ENCODE peak calls at places on chromosome 16, in seven cellular contexts. One of them, this sample, is unnamed.

GRCh38 chr16:21599994-21600773 is 807 bp downstream of the METTL9 start:
- DNase-seq in effector memory CD4-positive, alpha-beta T cell: no peak
- DNase-seq in body of pancreas: peak; percentile 22
- DNase-seq in IMR-90: peak; percentile 46
- DNase-seq in CD8-positive, alpha-beta T cell: no peak
- DNase-seq in naive thymus-derived CD4-positive, alpha-beta T cell: peak; percentile 24
- DNase-seq in ascending aorta: no peak
- DNase-seq in this sample: no peak

GRCh38 chr16:26643519-26643918 is 423.2 kb upstream of the C16orf82 start:
- DNase-seq in effector memory CD4-positive, alpha-beta T cell: no peak
- DNase-seq in body of pancreas: no peak
- DNase-seq in IMR-90: no peak
- DNase-seq in CD8-positive, alpha-beta T cell: no peak
- DNase-seq in naive thymus-derived CD4-positive, alpha-beta T cell: no peak
- DNase-seq in ascending aorta: no peak
- DNase-seq in this sample: no peak

GRCh38 chr16:74201561-74201960 is 95.1 kb upstream of the PSMD7 start:
- DNase-seq in effector memory CD4-positive, alpha-beta T cell: no peak
- DNase-seq in body of pancreas: no peak
- DNase-seq in IMR-90: no peak
- DNase-seq in CD8-positive, alpha-beta T cell: no peak
- DNase-seq in naive thymus-derived CD4-positive, alpha-beta T cell: no peak
- DNase-seq in ascending aorta: no peak
- DNase-seq in this sample: no peak

GRCh38 chr16:4323845-4324478 is 8.1 kb downstream of the GLIS2 start:
- DNase-seq in effector memory CD4-positive, alpha-beta T cell: no peak
- DNase-seq in body of pancreas: peak; percentile 76
- DNase-seq in IMR-90: peak; percentile 42
- DNase-seq in CD8-positive, alpha-beta T cell: no peak
- DNase-seq in naive thymus-derived CD4-positive, alpha-beta T cell: no peak
- DNase-seq in ascending aorta: peak; percentile 85
- DNase-seq in this sample: no peak

GRCh38 chr16:2226918-2227317 is 3.5 kb downstream of the E4F1 start:
- DNase-seq in effector memory CD4-positive, alpha-beta T cell: no peak
- DNase-seq in body of pancreas: no peak
- DNase-seq in IMR-90: no peak
- DNase-seq in CD8-positive, alpha-beta T cell: no peak
- DNase-seq in naive thymus-derived CD4-positive, alpha-beta T cell: no peak
- DNase-seq in ascending aorta: no peak
- DNase-seq in this sample: no peak

GRCh38 chr16:81841709-81842108 is 62.6 kb downstream of the PLCG2 start:
- DNase-seq in effector memory CD4-positive, alpha-beta T cell: no peak
- DNase-seq in body of pancreas: no peak
- DNase-seq in IMR-90: no peak
- DNase-seq in CD8-positive, alpha-beta T cell: peak; percentile 37
- DNase-seq in naive thymus-derived CD4-positive, alpha-beta T cell: no peak
- DNase-seq in ascending aorta: no peak
- DNase-seq in this sample: no peak

GRCh38 chr16:89386786-89387185 is 103.6 kb downstream of the ANKRD11 start:
- DNase-seq in effector memory CD4-positive, alpha-beta T cell: no peak
- DNase-seq in body of pancreas: no peak
- DNase-seq in IMR-90: no peak
- DNase-seq in CD8-positive, alpha-beta T cell: no peak
- DNase-seq in naive thymus-derived CD4-positive, alpha-beta T cell: no peak
- DNase-seq in ascending aorta: no peak
- DNase-seq in this sample: no peak

GRCh38 chr16:50665128-50665878 is 15.8 kb downstream of the SNX20 start:
- DNase-seq in effector memory CD4-positive, alpha-beta T cell: peak; percentile 61
- DNase-seq in body of pancreas: peak; percentile 83
- DNase-seq in IMR-90: peak; percentile 57
- DNase-seq in CD8-positive, alpha-beta T cell: peak; percentile 90
- DNase-seq in naive thymus-derived CD4-positive, alpha-beta T cell: peak; percentile 73
- DNase-seq in ascending aorta: peak; percentile 88
- DNase-seq in this sample: peak; percentile 71

GRCh38 chr16:31453255-31454204 is 5.8 kb upstream of the ARMC5 start:
- DNase-seq in effector memory CD4-positive, alpha-beta T cell: no peak
- DNase-seq in body of pancreas: peak; percentile 23
- DNase-seq in IMR-90: peak; percentile 36
- DNase-seq in CD8-positive, alpha-beta T cell: no peak
- DNase-seq in naive thymus-derived CD4-positive, alpha-beta T cell: no peak
- DNase-seq in ascending aorta: peak; percentile 75
- DNase-seq in this sample: no peak

GRCh38 chr16:77457046-77457445 is 22.2 kb upstream of the ADAMTS18 start:
- DNase-seq in effector memory CD4-positive, alpha-beta T cell: no peak
- DNase-seq in body of pancreas: no peak
- DNase-seq in IMR-90: no peak
- DNase-seq in CD8-positive, alpha-beta T cell: no peak
- DNase-seq in naive thymus-derived CD4-positive, alpha-beta T cell: no peak
- DNase-seq in ascending aorta: no peak
- DNase-seq in this sample: no peak

GRCh38 chr16:16018705-16019104 is 69.3 kb downstream of the ABCC1 start:
- DNase-seq in effector memory CD4-positive, alpha-beta T cell: no peak
- DNase-seq in body of pancreas: no peak
- DNase-seq in IMR-90: no peak
- DNase-seq in CD8-positive, alpha-beta T cell: no peak
- DNase-seq in naive thymus-derived CD4-positive, alpha-beta T cell: no peak
- DNase-seq in ascending aorta: no peak
- DNase-seq in this sample: no peak

GRCh38 chr16:48064971-48065370 is 90.8 kb downstream of the ABCC12 start:
- DNase-seq in effector memory CD4-positive, alpha-beta T cell: no peak
- DNase-seq in body of pancreas: no peak
- DNase-seq in IMR-90: peak; percentile 42
- DNase-seq in CD8-positive, alpha-beta T cell: no peak
- DNase-seq in naive thymus-derived CD4-positive, alpha-beta T cell: no peak
- DNase-seq in ascending aorta: no peak
- DNase-seq in this sample: no peak

GRCh38 chr16:14070877-14071575 is at the start of gene MRTFB:
- DNase-seq in effector memory CD4-positive, alpha-beta T cell: peak; percentile 62
- DNase-seq in body of pancreas: peak; percentile 87
- DNase-seq in IMR-90: peak; percentile 27
- DNase-seq in CD8-positive, alpha-beta T cell: peak; percentile 75
- DNase-seq in naive thymus-derived CD4-positive, alpha-beta T cell: peak; percentile 72
- DNase-seq in ascending aorta: peak; percentile 85
- DNase-seq in this sample: peak; percentile 85

GRCh38 chr16:14070555-14070876 is 603 bp upstream of the MRTFB start:
- DNase-seq in effector memory CD4-positive, alpha-beta T cell: no peak
- DNase-seq in body of pancreas: no peak
- DNase-seq in IMR-90: no peak
- DNase-seq in CD8-positive, alpha-beta T cell: no peak
- DNase-seq in naive thymus-derived CD4-positive, alpha-beta T cell: no peak
- DNase-seq in ascending aorta: no peak
- DNase-seq in this sample: no peak

GRCh38 chr16:14069818-14070217 is 1.3 kb upstream of the MRTFB start:
- DNase-seq in effector memory CD4-positive, alpha-beta T cell: no peak
- DNase-seq in body of pancreas: no peak
- DNase-seq in IMR-90: no peak
- DNase-seq in CD8-positive, alpha-beta T cell: no peak
- DNase-seq in naive thymus-derived CD4-positive, alpha-beta T cell: no peak
- DNase-seq in ascending aorta: no peak
- DNase-seq in this sample: no peak

GRCh38 chr16:14072360-14072759 is 1.2 kb downstream of the MRTFB start:
- DNase-seq in effector memory CD4-positive, alpha-beta T cell: no peak
- DNase-seq in body of pancreas: no peak
- DNase-seq in IMR-90: no peak
- DNase-seq in CD8-positive, alpha-beta T cell: no peak
- DNase-seq in naive thymus-derived CD4-positive, alpha-beta T cell: no peak
- DNase-seq in ascending aorta: no peak
- DNase-seq in this sample: no peak

DNA sequence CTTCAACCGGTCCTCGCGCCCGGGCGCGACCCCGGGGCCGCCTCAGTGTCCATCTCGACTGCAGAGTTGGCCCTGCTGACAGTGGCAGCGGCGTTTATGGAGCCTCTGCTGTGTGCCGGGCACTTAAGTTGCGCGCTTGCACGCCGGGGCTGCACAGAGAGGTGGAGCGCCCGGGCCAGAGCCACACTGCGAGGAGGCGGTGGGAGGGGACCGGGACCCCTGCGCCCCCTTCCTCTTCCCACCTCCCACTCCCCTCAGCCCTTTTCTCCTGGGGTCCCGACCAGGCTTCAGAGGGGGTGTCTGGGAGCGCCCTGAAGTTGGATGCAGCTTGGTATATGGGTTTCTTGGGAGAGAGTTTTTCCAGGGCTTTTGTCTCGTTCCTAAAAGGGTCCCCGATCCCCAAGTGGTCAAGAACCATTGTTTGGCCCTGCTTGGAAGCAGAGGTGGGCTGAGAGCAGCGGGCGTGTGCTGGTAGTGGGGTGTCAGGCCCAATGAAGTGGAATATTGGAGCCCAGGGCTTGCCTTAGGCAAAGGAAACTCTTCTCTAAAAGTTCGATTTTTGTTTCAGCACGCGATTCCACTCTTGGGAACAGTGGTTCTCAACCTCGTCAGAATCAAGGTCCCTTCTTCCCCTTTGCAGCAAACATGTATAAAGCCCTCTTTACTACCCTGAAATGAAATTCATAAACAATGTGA is 605 bp downstream of the MRTFB start:
- DNase-seq in effector memory CD4-positive, alpha-beta T cell: no peak
- DNase-seq in body of pancreas: no peak
- DNase-seq in IMR-90: no peak
- DNase-seq in CD8-positive, alpha-beta T cell: no peak
- DNase-seq in naive thymus-derived CD4-positive, alpha-beta T cell: no peak
- DNase-seq in ascending aorta: no peak
- DNase-seq in this sample: peak; percentile 9
- H3K27ac ChIP-seq in effector memory CD4-positive, alpha-beta T cell: peak overlapping the region; percentile 68
- H3K27ac ChIP-seq in body of pancreas: peak overlapping the region; percentile 94
- H3K27ac ChIP-seq in IMR-90: peak overlapping the region; percentile 68
- H3K27ac ChIP-seq in CD8-positive, alpha-beta T cell: peak overlapping the region; percentile 41
- H3K27ac ChIP-seq in naive thymus-derived CD4-positive, alpha-beta T cell: peak overlapping the region; percentile 79
- H3K27ac ChIP-seq in ascending aorta: peak overlapping the region; percentile 74
- H3K27ac ChIP-seq in this sample: peak overlapping the region; percentile 41

GRCh38 chr16:57021693-57022092 is 32.3 kb downstream of the NLRC5 start:
- DNase-seq in effector memory CD4-positive, alpha-beta T cell: no peak
- DNase-seq in body of pancreas: no peak
- DNase-seq in IMR-90: no peak
- DNase-seq in CD8-positive, alpha-beta T cell: no peak
- DNase-seq in naive thymus-derived CD4-positive, alpha-beta T cell: no peak
- DNase-seq in ascending aorta: no peak
- DNase-seq in this sample: no peak
- H3K36me3 ChIP-seq in effector memory CD4-positive, alpha-beta T cell: peaks cover 72% of the 10 kb centered on the region
- H3K36me3 ChIP-seq in body of pancreas: no peaks in the 10 kb centered on the region
- H3K36me3 ChIP-seq in IMR-90: peaks cover 42% of the 10 kb centered on the region
- H3K36me3 ChIP-seq in CD8-positive, alpha-beta T cell: peaks cover 57% of the 10 kb centered on the region
- H3K36me3 ChIP-seq in naive thymus-derived CD4-positive, alpha-beta T cell: peaks cover 32% of the 10 kb centered on the region
- H3K36me3 ChIP-seq in ascending aorta: peaks cover 28% of the 10 kb centered on the region
- H3K36me3 ChIP-seq in this sample: no peaks in the 10 kb centered on the region

GRCh38 chr16:86516618-86517003 is 6.3 kb downstream of the FOXF1 start:
- DNase-seq in effector memory CD4-positive, alpha-beta T cell: no peak
- DNase-seq in body of pancreas: no peak
- DNase-seq in IMR-90: peak; percentile 63
- DNase-seq in CD8-positive, alpha-beta T cell: no peak
- DNase-seq in naive thymus-derived CD4-positive, alpha-beta T cell: no peak
- DNase-seq in ascending aorta: no peak
- DNase-seq in this sample: peak; percentile 11
- H3K27ac ChIP-seq in effector memory CD4-positive, alpha-beta T cell: no peak overlapping the region
- H3K27ac ChIP-seq in body of pancreas: no peak overlapping the region
- H3K27ac ChIP-seq in IMR-90: peak overlapping the region; percentile 98
- H3K27ac ChIP-seq in CD8-positive, alpha-beta T cell: no peak overlapping the region
- H3K27ac ChIP-seq in naive thymus-derived CD4-positive, alpha-beta T cell: no peak overlapping the region
- H3K27ac ChIP-seq in ascending aorta: no peak overlapping the region
- H3K27ac ChIP-seq in this sample: no peak overlapping the region

DNA sequence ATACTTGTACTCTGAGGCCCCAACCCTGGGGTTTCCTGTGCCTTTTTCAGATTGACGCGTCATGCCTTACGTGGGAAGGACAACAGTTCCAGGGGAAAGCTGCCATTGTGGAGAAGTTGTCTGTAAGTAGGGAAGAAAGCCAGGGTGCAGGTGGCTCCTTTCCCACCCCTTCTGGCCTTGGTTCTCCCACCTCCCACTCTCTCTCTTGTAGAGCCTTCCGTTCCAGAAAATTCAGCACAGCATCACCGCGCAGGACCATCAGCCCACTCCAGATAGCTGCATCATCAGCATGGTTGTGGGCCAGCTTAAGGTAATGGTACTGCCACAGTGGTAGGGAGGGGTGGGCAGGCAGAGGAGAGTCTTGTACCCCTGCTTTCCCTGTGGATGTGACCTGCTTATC is 4.6 kb upstream of the EDC4 start:
- DNase-seq in effector memory CD4-positive, alpha-beta T cell: no peak
- DNase-seq in body of pancreas: peak; percentile 94
- DNase-seq in IMR-90: no peak
- DNase-seq in CD8-positive, alpha-beta T cell: no peak
- DNase-seq in naive thymus-derived CD4-positive, alpha-beta T cell: no peak
- DNase-seq in ascending aorta: no peak
- DNase-seq in this sample: no peak
- H3K36me3 ChIP-seq in effector memory CD4-positive, alpha-beta T cell: peaks cover 28% of the 10 kb centered on the region
- H3K36me3 ChIP-seq in body of pancreas: no peaks in the 10 kb centered on the region
- H3K36me3 ChIP-seq in IMR-90: peaks cover 42% of the 10 kb centered on the region
- H3K36me3 ChIP-seq in CD8-positive, alpha-beta T cell: peaks cover 10% of the 10 kb centered on the region
- H3K36me3 ChIP-seq in naive thymus-derived CD4-positive, alpha-beta T cell: peaks cover 4% of the 10 kb centered on the region
- H3K36me3 ChIP-seq in ascending aorta: peaks cover 58% of the 10 kb centered on the region
- H3K36me3 ChIP-seq in this sample: peaks cover 87% of the 10 kb centered on the region

GRCh38 chr16:83781-84615 is 6.0 kb downstream of the MPG start:
- DNase-seq in effector memory CD4-positive, alpha-beta T cell: no peak
- DNase-seq in body of pancreas: no peak
- DNase-seq in IMR-90: peak; percentile 28
- DNase-seq in CD8-positive, alpha-beta T cell: peak; percentile 23
- DNase-seq in naive thymus-derived CD4-positive, alpha-beta T cell: no peak
- DNase-seq in ascending aorta: no peak
- DNase-seq in this sample: no peak
- H3K27ac ChIP-seq in effector memory CD4-positive, alpha-beta T cell: no peak overlapping the region
- H3K27ac ChIP-seq in body of pancreas: peak overlapping the region; percentile 29
- H3K27ac ChIP-seq in IMR-90: peak overlapping the region; percentile 74
- H3K27ac ChIP-seq in CD8-positive, alpha-beta T cell: peak overlapping the region; percentile 22
- H3K27ac ChIP-seq in naive thymus-derived CD4-positive, alpha-beta T cell: peak overlapping the region; percentile 59
- H3K27ac ChIP-seq in ascending aorta: peak overlapping the region; percentile 84
- H3K27ac ChIP-seq in this sample: no peak overlapping the region